ENCODE peak calls at places on chromosomes 4 and X, in nine cellular contexts. A is fibroblast of lung, E is tibial artery, Y is uterus, L is colonic mucosa, D is Peyer's patch, I is transverse colon, P is PC-9, B is body of pancreas. O is an unnamed sample. For H3K27me3, the result is how much of the 10 kb centered on the place peaks cover.

GRCh38 chr4:182102576-182102975 is 140.6 kb upstream of the TENM3 start:
- DNase-seq in B (no peak), I (no peak), P (no peak), E (no peak), A (no peak), D (no peak), L (no peak), Y (no peak), O (no peak)

GRCh38 chrX:138986866-138987265 is 275.3 kb upstream of the FGF13 start:
- DNase-seq in D (no peak), P (no peak), L (no peak), B (no peak), A (peak), E (no peak), I (no peak), Y (no peak), O (no peak)

GRCh38 chr4:124437853-124438495 is 274.6 kb downstream of the ANKRD50 start:
- DNase-seq in D (peak), P (peak), Y (no peak), L (no peak), B (no peak), E (no peak), A (no peak), I (peak), O (no peak)

GRCh38 chrX:154797006-154797405 is 8.3 kb downstream of the MPP1 start:
- DNase-seq in B (no peak), I (no peak), D (no peak), A (peak), Y (no peak), E (no peak), P (peak), L (no peak), O (no peak)

GRCh38 chrX:4764888-4765287 is 1051.4 kb upstream of the PRKX start:
- DNase-seq in I (no peak), A (peak), L (no peak), B (no peak), Y (no peak), E (no peak), P (no peak), D (no peak), O (no peak)

GRCh38 chrX:114619874-114620273 is 36.0 kb downstream of the HTR2C start:
- DNase-seq in D (no peak), P (no peak), I (no peak), A (no peak), E (no peak), B (no peak), Y (no peak), L (no peak), O (no peak)

GRCh38 chr4:27412617-27413016 is 552.0 kb downstream of the STIM2 start:
- DNase-seq in I (no peak), P (no peak), D (no peak), E (no peak), A (no peak), L (no peak), B (no peak), Y (no peak), O (no peak)

GRCh38 chr4:137961051-137961438 is 281.1 kb downstream of the SLC7A11 start:
- DNase-seq in P (peak), B (no peak), A (no peak), E (no peak), D (no peak), I (no peak), Y (no peak), L (no peak), O (peak)

GRCh38 chr4:48985602-48985975 is 486 bp upstream of the CWH43 start:
- DNase-seq in L (no peak), B (no peak), A (no peak), D (no peak), I (no peak), P (no peak), Y (no peak), E (no peak), O (no peak)

GRCh38 chr4:87243426-87244053 is 23.1 kb upstream of the KLHL8 start:
- DNase-seq in E (no peak), D (no peak), I (no peak), A (no peak), Y (no peak), L (no peak), B (no peak), P (no peak), O (no peak)

GRCh38 chr4:102449751-102450352 is 51.3 kb upstream of the NFKB1 start:
- DNase-seq in I (peak), D (peak), B (peak), E (no peak), P (peak), A (peak), L (peak), Y (no peak), O (no peak)

GRCh38 chr4:74451214-74451661 is 6.3 kb downstream of the AREG start:
- DNase-seq in P (peak), Y (no peak), L (no peak), A (peak), E (no peak), D (no peak), I (no peak), B (no peak), O (no peak)

GRCh38 chr4:94419956-94420355 is 31.8 kb upstream of the PDLIM5 start:
- DNase-seq in D (no peak), I (no peak), P (no peak), L (no peak), B (no peak), E (no peak), Y (no peak), A (peak), O (no peak)

GRCh38 chr4:80417019-80417418 is 81.5 kb downstream of the CFAP299 start:
- DNase-seq in B (no peak), E (no peak), L (no peak), I (no peak), Y (no peak), A (no peak), D (no peak), P (no peak), O (no peak)

GRCh38 chrX:136577562-136577961 is 45.5 kb downstream of the VGLL1 start:
- DNase-seq in L (peak), P (peak), A (peak), I (peak), Y (peak), D (peak), B (peak), E (peak), O (no peak)

GRCh38 chrX:39772057-39772832 is 325.5 kb downstream of the BCOR start:
- DNase-seq in P (no peak), D (no peak), E (no peak), L (no peak), Y (no peak), A (peak), B (peak), I (no peak), O (no peak)

GRCh38 chr4:184810720-184811119 is 15.0 kb downstream of the ACSL1 start:
- DNase-seq in D (peak), Y (no peak), I (no peak), P (no peak), B (no peak), A (no peak), E (no peak), L (no peak), O (no peak)

GRCh38 chr4:148116264-148116663 is 325.9 kb downstream of the NR3C2 start:
- DNase-seq in I (no peak), D (no peak), Y (no peak), P (no peak), B (no peak), E (no peak), A (peak), L (no peak), O (peak)

GRCh38 chrX:148811236-148811635 is 310.8 kb downstream of the AFF2 start:
- DNase-seq in E (no peak), Y (no peak), D (no peak), A (peak), P (no peak), I (no peak), B (no peak), L (no peak), O (no peak)

DNA sequence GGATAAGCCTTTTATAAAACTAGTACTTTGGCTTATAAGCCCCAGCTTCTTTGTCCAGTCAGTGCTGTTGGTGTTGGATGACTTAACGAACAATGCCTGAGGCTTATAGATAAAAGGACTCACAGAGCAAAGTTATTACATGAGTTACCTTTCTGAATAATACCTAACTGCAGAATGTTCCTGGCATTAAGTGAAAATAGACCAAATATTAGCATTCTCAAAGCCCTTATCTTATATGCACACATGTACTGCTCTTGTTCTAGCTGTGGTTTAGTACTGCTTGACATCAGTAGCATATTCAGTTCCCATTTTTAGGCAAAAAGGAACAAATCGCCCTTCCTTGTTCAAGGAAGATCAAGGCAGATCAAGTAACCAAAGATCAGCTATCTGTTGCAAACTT is 131.6 kb downstream of the ZNF330 start:
- DNase-seq in I (no peak), A (no peak), D (no peak), B (no peak), L (no peak), E (no peak), P (no peak), Y (no peak), O (no peak)
- H3K4me3 ChIP-seq in I (no peak), A (no peak), D (no peak), B (no peak), L (no peak), E (no peak), P (no peak), Y (no peak), O (no peak)

GRCh38 chr4:63578383-63578782 is 830.9 kb downstream of the TECRL start:
- DNase-seq in B (no peak), I (no peak), A (no peak), Y (no peak), P (no peak), D (no peak), E (no peak), L (no peak), O (no peak)
- TF ChIP-seq CTCF in B (no peak), I (no peak), A (no peak), Y (no peak), P (no peak), D (no peak), E (no peak), L (no peak), O (no peak)

GRCh38 chrX:25020391-25021131 is 4.8 kb upstream of the ARX start:
- DNase-seq in P (peak), D (no peak), E (no peak), B (no peak), Y (no peak), L (no peak), A (no peak), I (no peak), O (no peak)
- H3K27me3 ChIP-seq in P (under half), D (under half), E (under half), B (under half), Y (half or more), L (half or more), A (half or more), I (half or more), O (under half)

GRCh38 chr4:173534439-173534838 is 4.4 kb upstream of the HAND2 start:
- DNase-seq in I (no peak), Y (no peak), L (no peak), P (no peak), A (no peak), E (no peak), B (no peak), D (no peak), O (no peak)
- H3K4me3 ChIP-seq in I (no peak), Y (no peak), L (no peak), P (no peak), A (no peak), E (no peak), B (no peak), D (no peak), O (no peak)

GRCh38 chrX:9576059-9576458 is 111.2 kb downstream of the TBL1X start:
- DNase-seq in Y (no peak), D (no peak), A (no peak), I (no peak), P (no peak), E (no peak), L (no peak), B (no peak), O (no peak)
- TF ChIP-seq CTCF in Y (no peak), D (no peak), A (no peak), I (no peak), P (no peak), E (no peak), L (no peak), B (no peak), O (no peak)

GRCh38 chrX:43655151-43655676 is 885 bp upstream of the MAOA start:
- DNase-seq in I (peak), D (peak), E (peak), P (no peak), Y (peak), L (peak), B (peak), A (peak), O (no peak)
- H3K27me3 ChIP-seq in I (under half), D (under half), E (under half), P (under half), Y (under half), L (under half), B (under half), A (under half), O (under half)

DNA sequence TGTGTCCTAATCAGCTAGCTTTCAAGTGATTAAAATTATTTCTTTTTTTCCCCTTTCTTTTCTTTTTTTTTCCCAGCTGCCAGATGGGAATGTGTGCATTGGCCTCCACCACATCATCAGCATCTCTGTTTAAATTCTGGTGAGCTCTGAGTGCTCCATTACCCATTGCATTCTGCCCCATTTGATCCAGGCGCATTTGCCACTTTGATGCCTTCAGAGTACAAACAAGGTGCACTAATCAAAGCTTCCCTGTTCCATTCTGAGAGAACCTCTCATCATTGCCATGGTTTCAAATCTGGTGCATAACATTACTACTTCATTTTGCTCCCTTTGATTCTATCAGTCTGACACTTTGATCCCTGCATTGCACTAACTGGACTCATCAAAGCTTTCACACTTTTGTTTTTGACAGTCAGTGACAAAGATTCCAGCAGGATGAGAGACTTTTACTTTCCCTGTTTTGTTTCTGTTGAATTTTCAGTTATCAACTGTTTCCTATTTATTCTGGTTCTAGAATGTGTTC is 238.8 kb upstream of the PCDH10 start:
- DNase-seq in L (no peak), E (no peak), B (peak), A (no peak), Y (no peak), D (no peak), P (no peak), I (no peak), O (no peak)
- H3K4me3 ChIP-seq in L (no peak), E (no peak), B (no peak), A (no peak), Y (no peak), D (no peak), P (no peak), I (no peak), O (no peak)

DNA sequence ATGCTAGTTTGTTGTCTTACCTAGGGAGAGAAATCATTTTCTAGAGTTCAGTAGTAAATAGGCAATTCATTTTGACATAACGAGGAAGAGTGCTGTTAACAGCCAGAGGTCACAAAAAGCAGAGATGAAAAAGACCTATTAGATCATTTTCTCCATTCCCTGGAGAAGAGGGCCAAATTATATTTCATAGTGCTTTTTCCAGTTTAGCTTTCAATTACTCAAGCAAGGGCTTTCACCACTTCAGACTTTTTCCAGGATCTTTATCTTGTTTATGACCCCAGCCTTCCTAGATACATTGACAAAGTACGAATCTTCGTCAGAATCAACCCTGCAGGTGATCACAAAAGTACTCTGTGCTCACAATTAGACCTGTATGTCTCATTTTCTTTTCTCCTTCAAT is 374.2 kb upstream of the GALNT7 start:
- DNase-seq in L (no peak), D (no peak), P (no peak), Y (no peak), A (no peak), I (no peak), E (no peak), B (no peak), O (no peak)
- TF ChIP-seq CTCF in L (no peak), D (no peak), P (no peak), Y (no peak), A (no peak), I (no peak), E (no peak), B (no peak), O (no peak)

O was measured in BJ.